ENCODE peak calls at places on chromosomes 11 and 22, in six cellular contexts. Q is DND-41, O is GM13977, B is HepG2, T is fibroblast of lung, N is MM.1S. E is an unnamed sample.

GRCh38 chr11:77783023-77783422 is 37.5 kb downstream of the RSF1 start:
- DNase-seq in T (no peak), N (no peak), Q (no peak), B (no peak), O (no peak), E (no peak)

GRCh38 chr22:42747701-42748513 is 27.2 kb upstream of the A4GALT start:
- DNase-seq in B (peak; percentile 74), O (peak; percentile 15), T (peak; percentile 77), N (no peak), Q (no peak), E (no peak)

GRCh38 chr11:86152006-86152862 is 83.3 kb upstream of the PICALM start:
- DNase-seq in O (no peak), B (no peak), T (no peak), Q (peak; percentile 36), N (peak; percentile 15), E (no peak)

GRCh38 chr11:56624661-56625110 is 10.0 kb upstream of the OR5M1 start:
- DNase-seq in N (peak; percentile 39), Q (peak; percentile 40), T (peak; percentile 4), O (peak; percentile 23), B (peak; percentile 55), E (no peak)

GRCh38 chr11:69797156-69797555 is 22.0 kb upstream of the FGF4 start:
- DNase-seq in N (no peak), Q (no peak), T (no peak), O (no peak), B (no peak), E (no peak)

GRCh38 chr22:46317646-46318045 is 17.9 kb upstream of the TRMU start:
- DNase-seq in B (no peak), N (no peak), Q (no peak), T (no peak), O (no peak), E (no peak)

GRCh38 chr11:47617417-47617809 is 23.2 kb upstream of the C1QTNF4 start:
- DNase-seq in Q (no peak), T (peak; percentile 82), B (no peak), N (peak; percentile 32), O (no peak), E (no peak)

GRCh38 chr22:42757475-42757874 is 36.8 kb upstream of the A4GALT start:
- DNase-seq in Q (no peak), O (peak; percentile 10), B (no peak), N (no peak), T (peak; percentile 34), E (no peak)

GRCh38 chr22:29265929-29266328 is 1.9 kb downstream of the RHBDD3 start:
- DNase-seq in N (no peak), Q (no peak), T (peak; percentile 38), O (no peak), B (no peak), E (no peak)

GRCh38 chr11:119025978-119026766 is 4.5 kb downstream of the SLC37A4 start:
- DNase-seq in T (no peak), Q (no peak), N (no peak), B (no peak), O (no peak), E (peak; percentile 5)

GRCh38 chr11:74849525-74850391 is 99.1 kb downstream of the XRRA1 start:
- DNase-seq in O (no peak), Q (no peak), B (peak; percentile 95), N (no peak), T (peak; percentile 60), E (no peak)

GRCh38 chr11:95092549-95093324 is 3.1 kb downstream of the ENDOD1 start:
- DNase-seq in N (peak; percentile 35), Q (no peak), B (peak; percentile 85), O (peak; percentile 40), T (peak; percentile 69), E (peak; percentile 33)

GRCh38 chr22:32558681-32559355 is 84.2 kb downstream of the FBXO7 start:
- DNase-seq in N (no peak), Q (no peak), O (no peak), B (no peak), T (peak; percentile 88), E (no peak)

GRCh38 chr11:58006940-58007339 is 16.7 kb upstream of the OR9Q1 start:
- DNase-seq in O (no peak), B (no peak), N (no peak), Q (no peak), T (no peak), E (no peak)

GRCh38 chr22:24938741-24939341 is 7.7 kb downstream of the LHFPL7 start:
- DNase-seq in N (peak; percentile 70), T (peak; percentile 46), O (peak; percentile 74), Q (peak; percentile 31), B (peak; percentile 49), E (peak; percentile 73)

GRCh38 chr22:27487600-27488450 is 313.7 kb downstream of the MN1 start:
- DNase-seq in B (peak; percentile 33), O (no peak), N (no peak), Q (no peak), T (peak; percentile 52), E (no peak)

GRCh38 chr22:27485842-27486241 is 315.7 kb downstream of the MN1 start:
- DNase-seq in N (no peak), O (no peak), Q (no peak), B (no peak), T (no peak), E (no peak)

GRCh38 chr22:27489265-27489675 is 312.3 kb downstream of the MN1 start:
- DNase-seq in N (no peak), Q (no peak), T (peak; percentile 21), B (peak; percentile 60), O (no peak), E (no peak)

GRCh38 chr22:27490080-27490479 is 311.5 kb downstream of the MN1 start:
- DNase-seq in B (no peak), O (no peak), Q (no peak), N (no peak), T (no peak), E (no peak)

DNA sequence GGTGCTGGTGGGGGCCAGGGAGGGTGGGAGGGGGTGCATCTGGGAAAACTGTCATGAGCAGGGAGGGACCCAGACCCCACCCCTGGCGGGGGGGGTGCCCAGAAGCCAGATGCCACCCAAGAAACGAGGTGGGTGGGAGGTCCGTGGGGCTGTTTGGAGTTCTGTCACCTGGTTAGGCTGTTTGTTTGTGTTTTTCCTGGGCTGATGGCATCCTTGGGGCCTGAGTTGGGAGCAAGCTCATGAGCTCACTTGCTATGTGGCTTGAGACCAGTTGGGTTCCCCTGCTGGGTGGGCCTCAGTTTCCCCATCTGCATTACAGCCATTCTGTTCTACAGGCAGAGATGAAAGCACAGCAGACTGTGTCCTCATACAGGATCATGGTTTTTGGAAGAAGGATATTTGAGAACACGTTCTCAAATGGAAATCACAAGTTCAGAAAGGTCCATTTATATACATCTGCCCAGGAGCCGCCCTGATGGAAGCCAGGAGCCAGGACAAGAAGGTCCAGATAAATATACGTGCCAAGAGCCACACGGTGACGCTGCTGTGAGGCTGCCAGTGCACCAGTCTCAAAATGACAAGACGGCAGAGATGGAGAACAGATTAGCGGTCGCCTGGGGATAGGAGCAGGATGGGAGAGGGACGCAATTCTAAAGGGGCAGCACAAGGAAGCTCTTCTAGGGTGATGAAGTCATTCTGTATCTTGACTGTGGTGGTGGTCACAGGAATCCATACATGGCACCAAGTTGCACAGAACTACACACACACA is 312.9 kb downstream of the MN1 start:
- DNase-seq in O (no peak), T (peak; percentile 7), Q (no peak), B (peak; percentile 23), N (no peak), E (no peak)
- TF ChIP-seq CTCF in O (no peak), T (no peak), Q (no peak), B (peak; percentile 37), N (no peak), E (no peak)

DNA sequence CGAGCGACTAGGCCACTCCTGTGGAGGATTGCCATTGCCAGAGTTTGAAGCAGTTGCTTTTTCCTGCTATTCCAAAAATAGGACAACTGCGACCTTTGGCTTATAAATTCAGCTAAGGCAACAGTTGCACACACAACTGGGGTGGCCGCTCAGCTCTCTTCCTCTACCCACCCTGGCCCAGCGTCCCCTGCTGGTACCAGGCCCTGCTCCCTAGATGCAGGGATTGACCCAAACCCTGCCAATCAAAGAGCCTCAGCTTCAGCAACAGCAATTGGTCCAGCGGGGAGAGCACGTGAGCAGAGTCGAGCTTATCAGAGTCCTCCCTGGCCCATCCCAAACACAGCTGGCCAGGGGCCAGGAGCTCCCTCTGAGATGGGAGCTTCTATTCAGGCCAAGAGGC is 22.0 kb upstream of the CABP2 start:
- DNase-seq in N (no peak), Q (peak; percentile 36), B (peak; percentile 45), T (no peak), O (no peak), E (no peak)
- TF ChIP-seq CTCF in N (peak; percentile 4), Q (no peak), B (peak; percentile 47), T (no peak), O (no peak), E (no peak)

DNA sequence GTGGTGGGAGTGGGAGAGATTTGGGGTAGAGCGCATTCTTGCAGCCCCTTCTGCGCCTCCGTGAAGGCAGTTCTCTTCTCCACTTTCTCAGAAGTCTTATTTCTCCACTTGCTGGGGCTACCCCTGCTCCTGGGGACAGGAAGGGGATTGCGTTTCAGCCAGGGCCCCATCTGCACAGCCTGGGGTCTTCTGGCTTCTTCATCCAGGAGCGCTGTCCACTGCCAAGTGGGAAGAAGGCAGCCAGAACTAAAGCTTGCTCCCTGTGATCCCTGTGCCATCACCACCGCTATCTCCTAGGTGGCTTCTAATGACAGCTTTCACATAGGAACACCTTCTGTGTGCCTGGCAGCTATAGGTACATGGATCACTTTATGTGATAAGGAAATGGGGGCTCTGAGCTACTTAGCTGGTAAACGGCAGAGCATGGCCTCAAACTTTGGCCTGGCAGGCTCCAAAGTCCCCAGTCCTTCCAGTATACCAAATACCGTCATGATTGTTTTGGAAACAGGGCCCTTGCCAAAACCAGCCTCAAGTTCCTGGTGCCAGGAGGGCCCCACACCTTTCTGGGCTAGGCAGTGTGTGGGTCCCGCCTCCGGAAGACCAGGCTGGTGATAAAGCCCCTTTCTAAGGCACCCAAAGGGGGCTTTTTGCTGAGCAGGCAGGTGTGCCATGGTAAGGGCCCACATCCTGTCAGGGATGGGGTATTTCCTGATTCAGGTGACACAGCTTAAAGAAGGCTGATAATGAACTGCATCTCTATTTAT is 60.4 kb upstream of the PAX6 start:
- DNase-seq in N (no peak), Q (no peak), B (no peak), O (no peak), T (no peak), E (no peak)
- TF ChIP-seq CTCF in N (no peak), Q (no peak), B (no peak), O (no peak), T (no peak), E (no peak)

GRCh38 chr11:20881328-20882079 is 212.1 kb downstream of the NELL1 start:
- DNase-seq in O (no peak), B (no peak), Q (no peak), N (no peak), T (no peak), E (no peak)
- TF ChIP-seq CTCF in O (no peak), B (no peak), Q (no peak), N (no peak), T (no peak), E (no peak)

GRCh38 chr11:46537121-46537520 is 56.7 kb downstream of the AMBRA1 start:
- DNase-seq in B (no peak), Q (no peak), O (no peak), T (peak; percentile 18), N (no peak), E (no peak)
- TF ChIP-seq CTCF in B (peak; percentile 6), Q (peak; percentile 35), O (peak; percentile 39), T (peak; percentile 33), N (no peak), E (no peak)

DNA sequence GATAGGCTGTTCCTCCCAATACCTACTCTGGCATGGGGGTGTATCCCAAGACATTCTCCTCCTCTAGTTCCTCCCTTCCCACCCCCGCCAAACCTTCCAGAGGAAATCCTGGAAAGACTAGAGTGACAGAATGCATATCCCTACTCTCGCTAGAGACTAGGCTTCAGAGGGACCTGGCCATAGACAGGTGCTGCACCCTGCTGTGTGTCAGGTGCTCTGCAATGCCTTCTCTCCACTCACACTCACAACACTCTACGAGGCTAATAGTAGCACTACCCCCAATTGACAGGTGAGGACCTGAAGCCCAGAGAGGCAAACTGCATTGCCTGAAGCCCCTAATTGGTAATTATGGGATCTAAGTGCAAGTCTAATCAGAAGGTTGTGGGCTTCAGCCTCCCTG is 46.2 kb upstream of the LMO1 start:
- DNase-seq in O (no peak), B (no peak), Q (no peak), N (no peak), T (no peak), E (no peak)
- TF ChIP-seq CTCF in O (no peak), B (peak; percentile 53), Q (no peak), N (no peak), T (no peak), E (no peak)